ENCODE peak calls at places on chromosomes 6 and 20, in ten cellular contexts. One of them, this sample, is unnamed.

GRCh38 chr6:126524927-126525326 is 185.0 kb downstream of the CENPW start:
- DNase-seq in hepatocyte: no peak
- DNase-seq in IMR-90: no peak
- DNase-seq in GM23338: no peak
- DNase-seq in mammary epithelial cell: no peak
- DNase-seq in neuronal stem cell: peak; percentile 38
- DNase-seq in H1: no peak
- DNase-seq in H9: no peak
- DNase-seq in mesenchymal stem cell: no peak
- DNase-seq in OCI-LY7: no peak
- DNase-seq in this sample: no peak

GRCh38 chr20:35502352-35502751 is 27.1 kb downstream of the C20orf173 start:
- DNase-seq in mesenchymal stem cell: no peak
- DNase-seq in mammary epithelial cell: no peak
- DNase-seq in H1: no peak
- DNase-seq in H9: no peak
- DNase-seq in GM23338: no peak
- DNase-seq in neuronal stem cell: no peak
- DNase-seq in OCI-LY7: peak; percentile 93
- DNase-seq in hepatocyte: no peak
- DNase-seq in IMR-90: no peak
- DNase-seq in this sample: no peak

GRCh38 chr6:17985934-17986655 is 1.3 kb downstream of the KIF13A start:
- DNase-seq in mesenchymal stem cell: no peak
- DNase-seq in H9: no peak
- DNase-seq in H1: no peak
- DNase-seq in hepatocyte: no peak
- DNase-seq in mammary epithelial cell: no peak
- DNase-seq in neuronal stem cell: no peak
- DNase-seq in IMR-90: no peak
- DNase-seq in GM23338: no peak
- DNase-seq in OCI-LY7: no peak
- DNase-seq in this sample: no peak

GRCh38 chr20:16615199-16615598 is 42.0 kb upstream of the KIF16B start:
- DNase-seq in IMR-90: peak; percentile 92
- DNase-seq in neuronal stem cell: no peak
- DNase-seq in mesenchymal stem cell: peak; percentile 74
- DNase-seq in GM23338: peak; percentile 5
- DNase-seq in mammary epithelial cell: peak; percentile 22
- DNase-seq in H1: no peak
- DNase-seq in H9: no peak
- DNase-seq in hepatocyte: peak; percentile 66
- DNase-seq in OCI-LY7: no peak
- DNase-seq in this sample: no peak

GRCh38 chr6:169034523-169035167 is 219.0 kb downstream of the THBS2 start:
- DNase-seq in OCI-LY7: no peak
- DNase-seq in GM23338: no peak
- DNase-seq in IMR-90: peak; percentile 10
- DNase-seq in mammary epithelial cell: no peak
- DNase-seq in neuronal stem cell: no peak
- DNase-seq in hepatocyte: no peak
- DNase-seq in H9: no peak
- DNase-seq in mesenchymal stem cell: no peak
- DNase-seq in H1: no peak
- DNase-seq in this sample: no peak

GRCh38 chr6:163554663-163555062 is 140.1 kb downstream of the QKI start:
- DNase-seq in mesenchymal stem cell: peak; percentile 41
- DNase-seq in mammary epithelial cell: peak; percentile 21
- DNase-seq in GM23338: peak; percentile 81
- DNase-seq in OCI-LY7: peak; percentile 25
- DNase-seq in hepatocyte: peak; percentile 32
- DNase-seq in IMR-90: peak; percentile 34
- DNase-seq in H1: no peak
- DNase-seq in neuronal stem cell: no peak
- DNase-seq in H9: peak; percentile 61
- DNase-seq in this sample: peak; percentile 5

GRCh38 chr6:145866449-145867401 is 52.1 kb upstream of the FBXO30 start:
- DNase-seq in hepatocyte: no peak
- DNase-seq in OCI-LY7: peak; percentile 77
- DNase-seq in IMR-90: no peak
- DNase-seq in GM23338: no peak
- DNase-seq in neuronal stem cell: no peak
- DNase-seq in mammary epithelial cell: no peak
- DNase-seq in H9: no peak
- DNase-seq in mesenchymal stem cell: no peak
- DNase-seq in H1: no peak
- DNase-seq in this sample: no peak

GRCh38 chr20:62531046-62531838 is 55.4 kb upstream of the GATA5 start:
- DNase-seq in GM23338: no peak
- DNase-seq in OCI-LY7: no peak
- DNase-seq in IMR-90: no peak
- DNase-seq in mesenchymal stem cell: no peak
- DNase-seq in H9: no peak
- DNase-seq in mammary epithelial cell: no peak
- DNase-seq in hepatocyte: no peak
- DNase-seq in H1: no peak
- DNase-seq in neuronal stem cell: no peak
- DNase-seq in this sample: no peak

GRCh38 chr6:9514146-9514545 is 900.7 kb downstream of the TFAP2A start:
- DNase-seq in OCI-LY7: no peak
- DNase-seq in neuronal stem cell: no peak
- DNase-seq in H1: no peak
- DNase-seq in IMR-90: no peak
- DNase-seq in H9: no peak
- DNase-seq in mammary epithelial cell: no peak
- DNase-seq in mesenchymal stem cell: no peak
- DNase-seq in hepatocyte: no peak
- DNase-seq in GM23338: no peak
- DNase-seq in this sample: no peak

GRCh38 chr6:160887616-160888015 is 104.0 kb upstream of the MAP3K4 start:
- DNase-seq in neuronal stem cell: no peak
- DNase-seq in H9: no peak
- DNase-seq in GM23338: no peak
- DNase-seq in mammary epithelial cell: no peak
- DNase-seq in hepatocyte: no peak
- DNase-seq in IMR-90: no peak
- DNase-seq in mesenchymal stem cell: no peak
- DNase-seq in H1: no peak
- DNase-seq in OCI-LY7: no peak
- DNase-seq in this sample: no peak

GRCh38 chr6:139364302-139364981 is 10.0 kb downstream of the CITED2 start:
- DNase-seq in IMR-90: peak; percentile 63
- DNase-seq in neuronal stem cell: peak; percentile 50
- DNase-seq in mammary epithelial cell: peak; percentile 27
- DNase-seq in H1: no peak
- DNase-seq in hepatocyte: peak; percentile 59
- DNase-seq in GM23338: peak; percentile 83
- DNase-seq in H9: no peak
- DNase-seq in OCI-LY7: peak; percentile 82
- DNase-seq in mesenchymal stem cell: peak; percentile 75
- DNase-seq in this sample: no peak

GRCh38 chr6:4606016-4606415 is 170.2 kb upstream of the CDYL start:
- DNase-seq in H1: no peak
- DNase-seq in IMR-90: no peak
- DNase-seq in GM23338: peak; percentile 19
- DNase-seq in mammary epithelial cell: no peak
- DNase-seq in OCI-LY7: no peak
- DNase-seq in mesenchymal stem cell: no peak
- DNase-seq in H9: no peak
- DNase-seq in neuronal stem cell: no peak
- DNase-seq in hepatocyte: no peak
- DNase-seq in this sample: no peak

GRCh38 chr6:74651948-74652347 is 553.9 kb downstream of the COL12A1 start:
- DNase-seq in mammary epithelial cell: no peak
- DNase-seq in neuronal stem cell: no peak
- DNase-seq in hepatocyte: no peak
- DNase-seq in mesenchymal stem cell: no peak
- DNase-seq in OCI-LY7: no peak
- DNase-seq in GM23338: no peak
- DNase-seq in H1: no peak
- DNase-seq in IMR-90: peak; percentile 13
- DNase-seq in H9: no peak
- DNase-seq in this sample: no peak

GRCh38 chr6:11810039-11810541 is 31.5 kb upstream of the ADTRP start:
- DNase-seq in mammary epithelial cell: peak; percentile 90
- DNase-seq in H1: no peak
- DNase-seq in H9: no peak
- DNase-seq in neuronal stem cell: no peak
- DNase-seq in hepatocyte: peak; percentile 76
- DNase-seq in OCI-LY7: no peak
- DNase-seq in IMR-90: peak; percentile 79
- DNase-seq in mesenchymal stem cell: peak; percentile 78
- DNase-seq in GM23338: no peak
- DNase-seq in this sample: peak; percentile 46

GRCh38 chr6:38262041-38262440 is 377.7 kb downstream of the BTBD9 start:
- DNase-seq in OCI-LY7: no peak
- DNase-seq in hepatocyte: peak; percentile 67
- DNase-seq in H9: no peak
- DNase-seq in IMR-90: peak; percentile 92
- DNase-seq in mesenchymal stem cell: peak; percentile 89
- DNase-seq in neuronal stem cell: peak; percentile 35
- DNase-seq in mammary epithelial cell: peak; percentile 67
- DNase-seq in H1: peak; percentile 25
- DNase-seq in GM23338: peak; percentile 57
- DNase-seq in this sample: no peak

GRCh38 chr6:72588155-72588554 is 33.7 kb upstream of the KCNQ5 start:
- DNase-seq in neuronal stem cell: no peak
- DNase-seq in hepatocyte: no peak
- DNase-seq in H9: no peak
- DNase-seq in IMR-90: no peak
- DNase-seq in GM23338: no peak
- DNase-seq in mesenchymal stem cell: no peak
- DNase-seq in mammary epithelial cell: no peak
- DNase-seq in H1: no peak
- DNase-seq in OCI-LY7: no peak
- DNase-seq in this sample: no peak

DNA sequence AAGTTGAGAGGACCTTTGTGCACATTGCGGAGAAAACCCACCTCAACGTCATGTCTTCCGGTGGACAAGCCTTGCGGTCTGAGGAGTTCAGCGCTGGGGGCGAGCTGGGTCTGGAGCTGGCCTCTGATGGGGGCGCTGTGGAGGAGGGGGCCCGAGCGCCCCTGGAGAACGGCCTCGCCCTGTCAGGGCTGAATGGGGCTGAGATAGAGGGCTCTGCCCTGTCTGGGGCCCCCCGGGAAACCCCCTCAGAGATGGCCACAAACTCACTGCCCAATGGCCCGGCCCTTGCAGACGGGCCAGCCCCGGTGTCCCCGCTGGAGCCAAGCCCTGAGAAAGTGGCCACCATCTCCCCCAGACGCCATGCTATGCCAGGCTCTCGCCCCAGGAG is 14.6 kb upstream of the SLC22A7 start:
- DNase-seq in H9: no peak
- DNase-seq in OCI-LY7: no peak
- DNase-seq in mesenchymal stem cell: no peak
- DNase-seq in mammary epithelial cell: no peak
- DNase-seq in H1: no peak
- DNase-seq in hepatocyte: no peak
- DNase-seq in neuronal stem cell: no peak
- DNase-seq in GM23338: no peak
- DNase-seq in IMR-90: no peak
- DNase-seq in this sample: no peak
- H2AFZ ChIP-seq in H9: no peak overlapping the region
- H2AFZ ChIP-seq in OCI-LY7: no peak overlapping the region
- H2AFZ ChIP-seq in mesenchymal stem cell: no peak overlapping the region
- H2AFZ ChIP-seq in mammary epithelial cell: peak overlapping the region; percentile 79
- H2AFZ ChIP-seq in H1: no peak overlapping the region
- H2AFZ ChIP-seq in hepatocyte: no peak overlapping the region
- H2AFZ ChIP-seq in neuronal stem cell: no peak overlapping the region
- H2AFZ ChIP-seq in GM23338: no peak overlapping the region
- H2AFZ ChIP-seq in IMR-90: no peak overlapping the region
- H2AFZ ChIP-seq in this sample: peak overlapping the region; percentile 29

DNA sequence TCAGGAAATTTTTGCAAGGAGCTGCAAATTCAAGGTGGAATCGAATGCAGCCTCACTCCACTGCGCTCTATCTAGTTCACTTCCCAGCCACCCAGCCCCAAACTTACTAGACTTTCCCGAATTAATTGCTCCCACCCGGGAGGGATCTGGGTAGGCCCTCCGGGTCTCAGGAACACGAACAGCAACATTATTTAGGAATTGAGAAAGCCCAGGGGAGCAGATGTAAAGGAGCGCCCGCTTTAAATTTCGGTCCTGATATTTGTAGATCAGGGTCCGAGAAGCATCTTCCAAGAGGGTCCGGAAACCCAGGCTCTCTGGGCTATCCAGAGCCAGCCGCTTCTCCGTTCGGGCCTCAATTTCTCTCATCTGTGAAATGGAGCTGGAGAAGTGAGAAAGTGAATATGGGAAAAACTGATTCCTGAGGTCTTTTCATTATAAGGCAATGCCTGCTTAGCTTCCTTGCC is 490 bp upstream of the ID1 start:
- DNase-seq in H1: no peak
- DNase-seq in mammary epithelial cell: no peak
- DNase-seq in mesenchymal stem cell: no peak
- DNase-seq in GM23338: peak; percentile 57
- DNase-seq in neuronal stem cell: no peak
- DNase-seq in IMR-90: no peak
- DNase-seq in OCI-LY7: no peak
- DNase-seq in H9: no peak
- DNase-seq in hepatocyte: no peak
- DNase-seq in this sample: no peak
- H2AFZ ChIP-seq in H1: no peak overlapping the region
- H2AFZ ChIP-seq in mammary epithelial cell: no peak overlapping the region
- H2AFZ ChIP-seq in mesenchymal stem cell: no peak overlapping the region
- H2AFZ ChIP-seq in GM23338: no peak overlapping the region
- H2AFZ ChIP-seq in neuronal stem cell: peak overlapping the region; percentile 88
- H2AFZ ChIP-seq in IMR-90: peak overlapping the region; percentile 85
- H2AFZ ChIP-seq in OCI-LY7: peak overlapping the region; percentile 72
- H2AFZ ChIP-seq in H9: no peak overlapping the region
- H2AFZ ChIP-seq in hepatocyte: no peak overlapping the region
- H2AFZ ChIP-seq in this sample: no peak overlapping the region

DNA sequence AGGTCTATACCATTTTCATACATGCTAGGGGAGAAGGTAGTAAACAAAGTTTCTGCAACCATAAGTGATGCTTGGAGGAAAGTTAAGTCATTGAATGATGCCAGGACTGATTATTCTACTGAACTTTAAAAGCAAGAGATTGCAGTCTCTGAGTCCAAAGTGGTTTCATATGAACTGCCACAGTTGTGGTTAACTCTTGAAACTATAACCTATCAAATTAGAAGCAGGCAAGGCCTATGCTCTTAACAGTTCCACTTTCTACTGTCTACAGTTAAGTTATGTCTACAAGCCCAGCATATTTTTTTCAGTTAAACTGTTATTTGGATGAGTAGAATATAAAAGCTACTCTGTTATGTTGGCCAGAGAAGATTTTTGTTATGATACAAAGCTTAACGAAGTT is 326.5 kb upstream of the RUNX2 start:
- DNase-seq in IMR-90: no peak
- DNase-seq in hepatocyte: no peak
- DNase-seq in mammary epithelial cell: no peak
- DNase-seq in neuronal stem cell: no peak
- DNase-seq in OCI-LY7: no peak
- DNase-seq in mesenchymal stem cell: no peak
- DNase-seq in GM23338: no peak
- DNase-seq in H9: no peak
- DNase-seq in H1: no peak
- DNase-seq in this sample: no peak
- H2AFZ ChIP-seq in IMR-90: no peak overlapping the region
- H2AFZ ChIP-seq in hepatocyte: no peak overlapping the region
- H2AFZ ChIP-seq in mammary epithelial cell: no peak overlapping the region
- H2AFZ ChIP-seq in neuronal stem cell: no peak overlapping the region
- H2AFZ ChIP-seq in OCI-LY7: no peak overlapping the region
- H2AFZ ChIP-seq in mesenchymal stem cell: no peak overlapping the region
- H2AFZ ChIP-seq in GM23338: no peak overlapping the region
- H2AFZ ChIP-seq in H9: no peak overlapping the region
- H2AFZ ChIP-seq in H1: no peak overlapping the region
- H2AFZ ChIP-seq in this sample: no peak overlapping the region

GRCh38 chr6:137704802-137705165 is 162.3 kb upstream of the TNFAIP3 start:
- DNase-seq in H9: no peak
- DNase-seq in H1: no peak
- DNase-seq in hepatocyte: no peak
- DNase-seq in IMR-90: no peak
- DNase-seq in GM23338: peak; percentile 49
- DNase-seq in neuronal stem cell: no peak
- DNase-seq in OCI-LY7: no peak
- DNase-seq in mesenchymal stem cell: no peak
- DNase-seq in mammary epithelial cell: no peak
- DNase-seq in this sample: no peak
- H2AFZ ChIP-seq in H9: no peak overlapping the region
- H2AFZ ChIP-seq in H1: no peak overlapping the region
- H2AFZ ChIP-seq in hepatocyte: peak overlapping the region; percentile 0
- H2AFZ ChIP-seq in IMR-90: no peak overlapping the region
- H2AFZ ChIP-seq in GM23338: peak overlapping the region; percentile 8
- H2AFZ ChIP-seq in neuronal stem cell: no peak overlapping the region
- H2AFZ ChIP-seq in OCI-LY7: peak overlapping the region; percentile 63
- H2AFZ ChIP-seq in mesenchymal stem cell: no peak overlapping the region
- H2AFZ ChIP-seq in mammary epithelial cell: peak overlapping the region; percentile 25
- H2AFZ ChIP-seq in this sample: peak overlapping the region; percentile 60